ENCODE peak calls at places on chromosomes 5 and 9, in six cellular contexts. X, K, E, T, R and A are unnamed samples.

GRCh38 chr9:37408933-37409710 is 13.4 kb upstream of the GRHPR start:
- DNase-seq in X (no peak), K (no peak), E (no peak), T (no peak), R (no peak), A (peak; percentile 54)

GRCh38 chr5:10563132-10563939 is 534 bp upstream of the ANKRD33B start:
- DNase-seq in X (no peak), K (no peak), E (no peak), T (peak; percentile 48), R (peak; percentile 58), A (peak; percentile 45)

GRCh38 chr9:129333961-129334743 is 156.1 kb upstream of the IER5L start:
- DNase-seq in X (peak; percentile 48), K (peak; percentile 64), E (peak; percentile 62), T (peak; percentile 95), R (peak; percentile 92), A (no peak)

GRCh38 chr5:74196233-74196632 is 444.3 kb downstream of the ENC1 start:
- DNase-seq in X (no peak), K (no peak), E (no peak), T (no peak), R (no peak), A (no peak)

GRCh38 chr5:95927927-95928723 is 33.5 kb downstream of the ELL2 start:
- DNase-seq in X (no peak), K (no peak), E (no peak), T (no peak), R (no peak), A (no peak)

GRCh38 chr9:111586378-111586777 is 13.1 kb downstream of the PTGR1 start:
- DNase-seq in X (no peak), K (no peak), E (no peak), T (no peak), R (no peak), A (no peak)

GRCh38 chr9:83062011-83062652 is 810 bp downstream of the RASEF start:
- DNase-seq in X (no peak), K (peak; percentile 75), E (peak; percentile 34), T (peak; percentile 62), R (peak; percentile 64), A (no peak)

GRCh38 chr9:130461218-130461630 is 16.5 kb downstream of the ASS1 start:
- DNase-seq in X (no peak), K (peak; percentile 41), E (peak; percentile 33), T (peak; percentile 59), R (no peak), A (peak; percentile 40)

GRCh38 chr9:134146774-134147493 is 11.1 kb downstream of the WDR5 start:
- DNase-seq in X (no peak), K (no peak), E (no peak), T (no peak), R (no peak), A (no peak)